ENCODE peak calls at places on chromosomes 11 and 22, in six cellular contexts. I, O, J, F, T and D are unnamed samples.

GRCh38 chr22:47811971-47812370 is 1049.5 kb downstream of the TBC1D22A start:
- DNase-seq in I (no peak), F (no peak), O (no peak), J (no peak), T (no peak), D (no peak)

GRCh38 chr11:65381721-65382035 is 768 bp downstream of the SLC25A45 start:
- DNase-seq in I (peak; percentile 57), J (no peak), F (no peak), T (no peak), O (no peak), D (no peak)

GRCh38 chr11:112795142-112795815 is 165.9 kb upstream of the NCAM1 start:
- DNase-seq in F (peak; percentile 37), T (no peak), I (peak; percentile 33), J (no peak), O (no peak), D (no peak)

GRCh38 chr11:65102142-65103095 is 6.4 kb downstream of the VPS51 start:
- DNase-seq in J (no peak), I (peak; percentile 26), O (no peak), F (no peak), T (no peak), D (no peak)

GRCh38 chr22:31102441-31103081 is 4.8 kb downstream of the SELENOM start:
- DNase-seq in I (peak; percentile 92), F (peak; percentile 57), O (no peak), J (no peak), T (no peak), D (no peak)

GRCh38 chr11:63508009-63508408 is 2.1 kb downstream of the LGALS12 start:
- DNase-seq in F (peak; percentile 60), J (no peak), I (no peak), T (no peak), O (no peak), D (peak; percentile 42)

GRCh38 chr11:27471067-27471587 is 1.5 kb downstream of the LGR4 start:
- DNase-seq in T (no peak), O (no peak), J (no peak), F (peak; percentile 41), I (no peak), D (no peak)

GRCh38 chr11:122007611-122008071 is 108.4 kb downstream of the BLID start:
- DNase-seq in J (no peak), I (no peak), O (no peak), F (no peak), T (no peak), D (no peak)

GRCh38 chr11:18394928-18395734 is 768 bp downstream of the LDHA start:
- DNase-seq in F (peak; percentile 21), O (peak; percentile 24), J (no peak), I (no peak), T (no peak), D (no peak)